ENCODE peak calls at places on chromosome 16, in six cellular contexts. G is GM12878, V is K562, I is H1, J is HCT116, S is HepG2. M is an unnamed sample.

GRCh38 chr16:25092489-25092888 is 19.1 kb upstream of the LCMT1 start:
- DNase-seq in G (no peak), V (no peak), I (no peak), J (no peak), S (no peak), M (no peak)

GRCh38 chr16:86942469-86943175 is 364.3 kb downstream of the FOXL1 start:
- DNase-seq in G (no peak), V (no peak), I (no peak), J (no peak), S (no peak), M (no peak)

GRCh38 chr16:13109171-13109570 is 207.8 kb downstream of the SHISA9 start:
- DNase-seq in G (no peak), V (no peak), I (no peak), J (no peak), S (no peak), M (no peak)

GRCh38 chr16:64290461-64290860 is 831.4 kb downstream of the CDH11 start:
- DNase-seq in G (no peak), V (no peak), I (no peak), J (no peak), S (no peak), M (no peak)

GRCh38 chr16:72963508-72963907 is 84.4 kb downstream of the ZFHX3 start:
- DNase-seq in G (no peak), V (no peak), I (no peak), J (no peak), S (no peak), M (no peak)

GRCh38 chr16:11576427-11577289 is 10.1 kb downstream of the LITAF start:
- DNase-seq in G (peak), V (no peak), I (no peak), J (no peak), S (peak), M (no peak)

GRCh38 chr16:67165121-67166034 is 833 bp downstream of the HSF4 start:
- DNase-seq in G (no peak), V (no peak), I (no peak), J (no peak), S (no peak), M (no peak)

GRCh38 chr16:64481497-64481896 is 640.4 kb downstream of the CDH11 start:
- DNase-seq in G (no peak), V (no peak), I (no peak), J (no peak), S (no peak), M (no peak)

GRCh38 chr16:50534958-50535357 is 13.2 kb upstream of the NKD1 start:
- DNase-seq in G (no peak), V (no peak), I (no peak), J (no peak), S (no peak), M (no peak)

GRCh38 chr16:46844771-46845170 is 13.8 kb upstream of the C16orf87 start:
- DNase-seq in G (no peak), V (no peak), I (no peak), J (no peak), S (no peak), M (no peak)

GRCh38 chr16:66603537-66604375 is 748 bp upstream of the CMTM3 start:
- DNase-seq in G (no peak), V (peak), I (no peak), J (no peak), S (peak), M (peak)

GRCh38 chr16:66064811-66065530 is 301.5 kb upstream of the CDH5 start:
- DNase-seq in G (no peak), V (no peak), I (no peak), J (no peak), S (no peak), M (no peak)

GRCh38 chr16:66588981-66589713 is 9.9 kb downstream of the CMTM2 start:
- DNase-seq in G (no peak), V (peak), I (no peak), J (no peak), S (peak), M (peak)

GRCh38 chr16:81158964-81159363 is 62.8 kb upstream of the GCSH start:
- DNase-seq in G (no peak), V (no peak), I (no peak), J (no peak), S (peak), M (no peak)

GRCh38 chr16:74025-74424 is 1.6 kb upstream of the RHBDF1 start:
- DNase-seq in G (no peak), V (no peak), I (no peak), J (no peak), S (no peak), M (no peak)

GRCh38 chr16:71440669-71441347 is 1.0 kb downstream of the TLE7 start:
- DNase-seq in G (no peak), V (peak), I (peak), J (no peak), S (peak), M (no peak)

GRCh38 chr16:67283826-67284555 is 4.7 kb downstream of the PLEKHG4 start:
- DNase-seq in G (no peak), V (no peak), I (no peak), J (no peak), S (no peak), M (no peak)

GRCh38 chr16:70746040-70746707 is 54.8 kb downstream of the VAC14 start:
- DNase-seq in G (no peak), V (peak), I (no peak), J (peak), S (peak), M (no peak)

GRCh38 chr16:5027575-5028235 is 6.0 kb downstream of the NAGPA start:
- DNase-seq in G (no peak), V (no peak), I (no peak), J (no peak), S (no peak), M (no peak)

GRCh38 chr16:69476920-69477418 is 52.5 kb downstream of the CYB5B start:
- DNase-seq in G (no peak), V (peak), I (no peak), J (peak), S (peak), M (no peak)

GRCh38 chr16:11632455-11632921 is 35.8 kb upstream of the SNN start:
- DNase-seq in G (no peak), V (no peak), I (no peak), J (no peak), S (peak), M (no peak)

GRCh38 chr16:82344157-82344556 is 174.1 kb upstream of the MPHOSPH6 start:
- DNase-seq in G (no peak), V (no peak), I (no peak), J (no peak), S (peak), M (no peak)

GRCh38 chr16:11828696-11829095 is 22.6 kb downstream of the RSL1D1 start:
- DNase-seq in G (no peak), V (no peak), I (no peak), J (no peak), S (no peak), M (no peak)

GRCh38 chr16:65336169-65336568 is 214.3 kb upstream of the CDH11 start:
- DNase-seq in G (no peak), V (no peak), I (no peak), J (no peak), S (no peak), M (no peak)

GRCh38 chr16:14364386-14365199 is 265.5 kb downstream of the PARN start:
- DNase-seq in G (no peak), V (peak), I (no peak), J (peak), S (peak), M (no peak)

GRCh38 chr16:17116595-17117322 is 354.0 kb downstream of the XYLT1 start:
- DNase-seq in G (no peak), V (no peak), I (no peak), J (no peak), S (no peak), M (no peak)

GRCh38 chr16:58222532-58223316 is 24.8 kb upstream of the CSNK2A2 start:
- DNase-seq in G (no peak), V (no peak), I (no peak), J (peak), S (peak), M (no peak)

GRCh38 chr16:86994651-86995171 is 322.5 kb downstream of the C16orf95 start:
- DNase-seq in G (no peak), V (peak), I (no peak), J (no peak), S (no peak), M (no peak)

GRCh38 chr16:79182618-79183017 is 417.9 kb downstream of the MAF start:
- DNase-seq in G (no peak), V (no peak), I (no peak), J (no peak), S (no peak), M (no peak)

GRCh38 chr16:22123146-22123545 is 30.8 kb downstream of the VWA3A start:
- DNase-seq in G (no peak), V (peak), I (no peak), J (peak), S (no peak), M (no peak)

GRCh38 chr16:78122774-78123315 is 23.4 kb downstream of the WWOX start:
- DNase-seq in G (no peak), V (peak), I (no peak), J (peak), S (peak), M (no peak)

DNA sequence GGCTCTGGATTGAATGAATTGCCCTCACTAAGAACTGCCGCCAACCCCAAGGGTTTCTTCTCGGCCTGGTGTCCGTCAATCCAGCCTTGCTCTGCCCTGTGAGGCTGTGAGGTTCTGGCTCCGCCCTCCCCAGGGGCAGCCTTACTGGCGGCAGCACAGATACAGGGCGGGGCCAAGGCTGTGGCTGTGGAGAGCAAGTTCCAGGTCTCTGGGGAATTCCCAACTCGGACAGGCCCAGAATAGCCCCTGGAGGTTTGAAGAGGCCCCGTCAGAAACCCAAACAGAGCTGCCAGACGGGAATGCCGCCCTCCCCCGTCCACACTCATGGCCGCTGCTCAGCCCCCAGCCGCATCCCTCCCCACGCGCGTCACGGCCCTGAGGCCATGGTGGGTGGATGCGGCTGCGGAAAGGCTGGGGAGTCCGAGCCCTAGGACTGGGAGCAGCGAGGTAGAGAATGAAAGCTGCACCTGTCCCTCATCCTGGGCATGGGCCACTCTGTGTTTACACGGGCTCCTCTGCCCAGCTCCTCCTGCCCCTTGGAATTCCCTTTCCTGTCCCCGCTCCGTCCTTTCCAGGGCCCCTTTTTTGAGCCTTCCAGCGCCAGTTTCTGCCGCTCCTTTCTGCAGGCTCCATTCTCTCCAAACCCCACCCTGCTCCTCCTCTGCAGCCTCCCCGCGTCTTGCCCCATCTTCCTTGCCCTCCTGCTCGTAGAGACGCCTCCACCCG is 660 bp upstream of the PRRT2 start:
- DNase-seq in G (peak), V (peak), I (peak), J (peak), S (peak), M (peak)
- TF ChIP-seq ZNF274 in G (no peak), V (no peak), I (no peak), J (no peak), S (peak), M (no peak)

GRCh38 chr16:89200850-89201466 is 621 bp upstream of the SLC22A31 start:
- DNase-seq in G (no peak), V (no peak), I (no peak), J (no peak), S (no peak), M (no peak)
- H3K4me3 ChIP-seq in G (no peak), V (peak), I (peak), J (peak), S (peak), M (peak)

GRCh38 chr16:27314161-27314723 is 468 bp downstream of the IL4R start:
- DNase-seq in G (no peak), V (peak), I (no peak), J (peak), S (peak), M (no peak)
- TF ChIP-seq ZNF274 in G (no peak), V (no peak), I (no peak), J (no peak), S (no peak), M (no peak)

DNA sequence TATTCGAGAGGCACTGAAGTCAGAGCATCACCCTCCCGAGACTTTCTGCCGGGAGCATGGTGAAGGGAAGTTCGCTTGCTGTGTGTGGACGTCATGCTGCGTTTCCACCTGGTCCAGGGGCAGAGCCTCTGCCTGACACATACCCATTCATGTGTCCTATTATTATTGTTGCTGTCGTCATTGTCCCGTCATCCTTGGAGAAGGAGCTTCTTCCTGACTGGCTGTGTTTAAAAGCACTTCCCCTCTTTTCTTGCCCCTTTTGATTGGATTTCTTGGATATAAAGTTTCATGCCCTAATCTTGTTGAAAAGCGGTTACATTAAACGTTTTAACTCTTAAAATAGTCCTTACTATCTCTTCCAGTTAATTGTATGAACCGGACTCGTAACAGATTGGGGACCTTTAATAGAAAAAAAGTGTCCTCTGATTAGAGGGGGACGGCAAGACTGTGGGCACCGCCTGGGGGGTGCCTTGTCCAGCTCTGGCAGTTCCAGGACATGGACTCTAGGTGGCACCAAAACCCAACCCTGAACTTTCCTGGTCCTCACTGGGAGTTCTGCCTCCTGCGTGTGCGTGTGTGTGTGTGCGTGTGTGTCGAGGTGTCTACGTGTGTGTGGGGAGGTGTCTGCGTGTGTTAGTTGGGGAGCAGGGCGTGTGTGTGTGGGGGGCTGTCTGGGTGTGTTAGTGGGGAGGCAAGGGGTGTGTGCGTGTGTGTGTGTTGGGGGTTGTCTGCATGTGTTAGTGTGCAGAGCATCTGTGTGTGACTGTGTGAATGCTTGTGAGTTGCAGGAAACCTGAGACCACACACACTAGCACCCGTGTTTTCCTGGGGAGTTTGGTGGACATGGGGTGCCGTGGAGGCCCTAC is 133.3 kb upstream of the CIBAR2 start:
- DNase-seq in G (no peak), V (peak), I (no peak), J (peak), S (peak), M (no peak)
- H3K4me3 ChIP-seq in G (no peak), V (no peak), I (no peak), J (no peak), S (no peak), M (no peak)

GRCh38 chr16:3807425-3808123 is 72.9 kb downstream of the CREBBP start:
- DNase-seq in G (no peak), V (no peak), I (no peak), J (no peak), S (no peak), M (no peak)
- TF ChIP-seq ZNF274 in G (no peak), V (no peak), I (no peak), J (no peak), S (no peak), M (no peak)

DNA sequence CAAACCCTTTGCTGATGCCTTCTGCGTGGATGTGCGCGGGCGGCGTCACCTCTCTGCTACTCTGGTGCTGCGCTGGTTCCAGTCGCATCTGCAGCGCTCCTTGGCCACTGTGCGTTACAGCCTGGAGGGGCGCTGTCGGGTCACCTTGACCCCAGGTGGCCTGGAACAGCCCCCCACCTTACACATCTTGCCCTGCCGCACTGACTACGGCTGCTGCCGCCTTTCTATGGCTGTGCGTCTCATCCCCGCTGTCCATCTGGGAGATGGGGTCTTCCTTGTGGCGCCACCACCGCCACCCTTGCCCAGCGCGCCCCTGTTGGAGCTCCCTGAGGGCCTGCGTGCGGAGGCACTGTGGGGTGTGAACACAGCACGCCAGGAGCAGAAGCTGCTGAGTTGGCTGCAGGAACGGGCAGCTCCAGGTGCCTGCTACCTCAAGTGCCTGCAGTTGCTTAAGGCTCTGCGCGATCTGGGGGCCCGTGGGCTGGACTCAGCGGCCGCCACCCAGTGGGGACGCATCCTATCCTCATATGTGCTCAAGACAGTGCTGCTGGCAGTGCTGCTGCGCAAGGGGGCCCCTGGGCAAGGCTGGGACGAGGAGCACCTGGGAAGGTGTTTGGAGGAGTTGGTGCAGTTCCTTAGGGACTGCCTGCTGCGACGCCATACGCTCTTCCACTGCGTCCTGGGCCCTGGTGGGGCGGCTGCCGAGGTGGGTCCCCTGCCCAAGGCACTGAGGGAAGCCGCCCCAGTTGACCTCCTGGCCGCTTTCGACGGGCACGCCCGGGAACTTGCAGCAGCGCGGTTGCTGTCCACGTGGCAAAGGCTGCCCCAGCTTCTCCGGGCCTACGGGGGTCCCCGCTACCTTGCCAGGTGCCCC is 1.6 kb downstream of the ITPRIPL2 start:
- DNase-seq in G (no peak), V (no peak), I (no peak), J (no peak), S (no peak), M (no peak)
- H3K4me3 ChIP-seq in G (peak), V (no peak), I (no peak), J (peak), S (peak), M (no peak)

DNA sequence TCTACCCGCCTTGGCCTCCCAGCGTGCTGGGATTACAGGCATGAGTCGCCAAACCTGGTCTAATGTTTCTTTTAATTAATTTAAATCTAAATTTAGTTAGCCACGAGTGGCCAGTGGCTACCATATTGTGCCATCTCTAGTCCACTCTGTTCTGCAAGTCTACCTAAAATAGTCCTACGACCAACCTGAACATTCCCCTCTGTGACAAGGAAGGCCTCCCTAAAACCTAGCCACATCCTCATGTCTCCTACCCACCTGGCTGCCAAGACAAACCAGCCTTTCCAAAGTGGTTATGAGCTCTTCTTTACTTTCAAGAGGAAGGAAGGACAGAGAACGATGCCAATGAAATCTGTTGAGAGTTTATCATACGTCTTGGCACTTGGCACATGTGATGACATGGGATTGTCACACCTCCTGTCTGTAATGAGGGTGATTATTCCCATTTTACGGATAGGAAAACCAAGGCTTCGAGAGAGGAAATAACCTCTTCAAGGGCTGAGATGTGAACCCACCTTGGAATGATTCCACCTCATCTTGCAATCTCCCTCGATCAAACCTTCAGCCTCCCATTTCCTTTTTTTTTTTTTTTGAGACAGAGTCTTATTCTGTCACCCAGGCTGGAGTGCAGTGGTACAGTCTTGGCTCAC is 19.7 kb downstream of the MYH11 start:
- DNase-seq in G (no peak), V (no peak), I (no peak), J (no peak), S (no peak), M (no peak)
- TF ChIP-seq ZNF274 in G (no peak), V (no peak), I (no peak), J (no peak), S (no peak), M (no peak)

DNA sequence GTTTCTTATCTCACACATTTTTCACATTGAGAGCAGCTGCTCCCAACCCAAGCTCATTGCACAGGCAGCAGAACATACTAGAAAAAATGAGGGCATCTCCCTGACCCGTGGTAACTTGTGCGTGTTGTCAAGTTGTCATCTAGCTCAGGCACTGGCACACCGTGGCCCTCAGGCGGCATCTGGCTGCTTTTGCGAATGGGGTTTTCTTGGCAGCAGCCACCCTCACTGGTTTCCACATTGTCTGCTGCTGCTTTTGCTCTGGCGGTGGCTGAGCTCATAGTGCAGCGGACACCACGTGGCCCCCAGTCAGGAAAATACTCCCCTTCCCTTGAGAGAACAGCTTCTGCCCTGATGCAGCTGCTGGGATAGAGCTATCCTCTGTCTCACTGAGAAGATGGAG is 9.4 kb upstream of the TEDC2 start:
- DNase-seq in G (no peak), V (no peak), I (no peak), J (no peak), S (no peak), M (no peak)
- H3K4me3 ChIP-seq in G (no peak), V (no peak), I (no peak), J (no peak), S (no peak), M (no peak)

GRCh38 chr16:56558024-56558747 is 6.7 kb upstream of the MT4 start:
- DNase-seq in G (no peak), V (no peak), I (no peak), J (no peak), S (no peak), M (no peak)
- TF ChIP-seq ZNF274 in G (no peak), V (no peak), I (no peak), J (no peak), S (no peak), M (no peak)

M was measured in NT2/D1.